ENCODE peak calls at places on chromosomes 13 and 19, in five cellular contexts. P is head of caudate nucleus, T is fibroblast of mammary gland, F is Panc1, U is amygdala. G is an unnamed sample.

GRCh38 chr13:91241249-91241648 is 106.2 kb upstream of the MIR17HG start:
- DNase-seq in P (no peak), F (no peak), T (no peak), U (no peak), G (no peak)

GRCh38 chr13:109509154-109509905 is 277.1 kb downstream of the IRS2 start:
- DNase-seq in F (no peak), U (no peak), T (peak; percentile 87), P (no peak), G (no peak)

GRCh38 chr13:110390572-110390971 is 83.5 kb downstream of the COL4A2 start:
- DNase-seq in T (peak; percentile 98), P (no peak), U (no peak), F (no peak), G (no peak)

GRCh38 chr19:38765214-38765613 is 8.1 kb downstream of the LGALS7 start:
- DNase-seq in P (no peak), U (no peak), F (no peak), T (no peak), G (no peak)

GRCh38 chr19:48354332-48354992 is 9.3 kb downstream of the TMEM143 start:
- DNase-seq in U (no peak), T (no peak), F (peak; percentile 61), P (no peak), G (no peak)

GRCh38 chr13:41054212-41054877 is 7.0 kb upstream of the WBP4 start:
- DNase-seq in P (no peak), F (no peak), T (peak; percentile 77), U (no peak), G (no peak)

GRCh38 chr19:54470991-54471782 is 1.9 kb downstream of the CDC42EP5 start:
- DNase-seq in P (peak; percentile 58), U (no peak), T (no peak), F (no peak), G (peak; percentile 23)

GRCh38 chr13:110382830-110383229 is 75.7 kb downstream of the COL4A2 start:
- DNase-seq in F (no peak), T (no peak), P (no peak), U (no peak), G (no peak)

GRCh38 chr13:113548171-113548641 is 36.3 kb upstream of the TFDP1 start:
- DNase-seq in F (no peak), U (no peak), T (peak; percentile 66), P (no peak), G (no peak)

GRCh38 chr13:80180745-80181144 is 160.2 kb downstream of the SPRY2 start:
- DNase-seq in F (no peak), U (no peak), T (no peak), P (no peak), G (no peak)

GRCh38 chr19:31553844-31554215 is 204.6 kb upstream of the TSHZ3 start:
- DNase-seq in T (no peak), F (no peak), P (no peak), U (no peak), G (no peak)

GRCh38 chr19:34217952-34218817 is 36.2 kb upstream of the GARRE1 start:
- DNase-seq in F (peak; percentile 78), T (peak; percentile 97), U (no peak), P (no peak), G (no peak)

GRCh38 chr19:31249217-31249616 is 100.0 kb downstream of the TSHZ3 start:
- DNase-seq in U (no peak), T (no peak), P (no peak), F (no peak), G (no peak)

GRCh38 chr13:113224486-113224885 is 15.1 kb downstream of the CUL4A start:
- DNase-seq in P (no peak), U (no peak), T (no peak), F (no peak), G (no peak)

GRCh38 chr19:7831452-7831851 is 1.4 kb downstream of the EVI5L start:
- DNase-seq in U (peak; percentile 42), F (no peak), T (peak; percentile 54), P (peak; percentile 22), G (peak; percentile 38)

GRCh38 chr13:111241006-111241755 is 79.3 kb upstream of the TEX29 start:
- DNase-seq in F (no peak), T (no peak), P (peak; percentile 90), U (peak; percentile 76), G (peak; percentile 25)

GRCh38 chr19:1046117-1046626 is 6.3 kb downstream of the ABCA7 start:
- DNase-seq in T (no peak), U (no peak), F (no peak), P (no peak), G (no peak)

GRCh38 chr13:24108615-24108965 is 51.9 kb upstream of the SPATA13 start:
- DNase-seq in U (no peak), P (no peak), F (no peak), T (no peak), G (no peak)

GRCh38 chr13:105462098-105462497 is 1073.4 kb downstream of the EFNB2 start:
- DNase-seq in T (no peak), U (no peak), P (no peak), F (no peak), G (no peak)

GRCh38 chr13:114237415-114238112 is 2.9 kb downstream of the CDC16 start:
- DNase-seq in P (no peak), U (no peak), F (no peak), T (no peak), G (no peak)

GRCh38 chr19:5293607-5294089 is 47.0 kb downstream of the PTPRS start:
- DNase-seq in T (peak; percentile 33), F (no peak), P (no peak), U (no peak), G (no peak)

GRCh38 chr13:23983671-23984070 is 86.4 kb upstream of the C1QTNF9B start:
- DNase-seq in F (no peak), U (no peak), P (no peak), T (no peak), G (no peak)

GRCh38 chr19:900302-901111 is 7.2 kb downstream of the RNU6-9 start:
- DNase-seq in T (no peak), U (no peak), P (no peak), F (no peak), G (no peak)

GRCh38 chr13:113963376-113963775 is 10.5 kb downstream of the C13orf46 start:
- DNase-seq in F (no peak), P (no peak), U (no peak), T (no peak), G (no peak)

GRCh38 chr19:45507864-45508680 is 793 bp downstream of the VASP start:
- DNase-seq in U (peak; percentile 7), P (no peak), T (no peak), F (no peak), G (no peak)

GRCh38 chr19:12527034-12527836 is 24.0 kb downstream of the ZNF564 start:
- DNase-seq in U (no peak), P (no peak), F (no peak), T (peak; percentile 62), G (no peak)

GRCh38 chr13:43132228-43132627 is 108.8 kb downstream of the DNAJC15 start:
- DNase-seq in U (no peak), P (no peak), F (no peak), T (peak; percentile 42), G (no peak)

GRCh38 chr19:33175886-33176669 is 18.1 kb upstream of the LRP3 start:
- DNase-seq in U (no peak), T (peak; percentile 22), F (no peak), P (no peak), G (no peak)

GRCh38 chr13:24052547-24052981 is 108.0 kb upstream of the SPATA13 start:
- DNase-seq in T (no peak), U (no peak), F (no peak), P (no peak), G (no peak)

GRCh38 chr13:53206455-53206854 is 177.8 kb downstream of the OLFM4 start:
- DNase-seq in U (no peak), P (no peak), T (peak; percentile 7), F (no peak), G (no peak)

GRCh38 chr13:51811920-51812328 is 8.0 kb upstream of the DHRS12 start:
- DNase-seq in T (no peak), F (no peak), U (no peak), P (no peak), G (no peak)

GRCh38 chr13:112161441-112162301 is 94.7 kb downstream of the SOX1 start:
- DNase-seq in P (no peak), F (no peak), U (no peak), T (no peak), G (no peak)

GRCh38 chr13:45721203-45721731 is 19.1 kb downstream of the CBY2 start:
- DNase-seq in T (no peak), F (no peak), U (no peak), P (no peak), G (no peak)

G was measured in nucleus accumbens.